ENCODE peak calls at places on chromosomes 13 and 19, in four cellular contexts. C is aorta; Y is effector memory CD4-positive, alpha-beta T cell; P is tibial artery. E is an unnamed sample. For H3K4me1, the result is how much of the 10 kb centered on the place peaks cover.

GRCh38 chr19:50001775-50002174 is 23.4 kb downstream of the VRK3 start:
- DNase-seq in C (no peak), Y (no peak), P (no peak), E (no peak)

GRCh38 chr13:104485571-104485970 is 1419.4 kb upstream of the SLC10A2 start:
- DNase-seq in C (no peak), Y (no peak), P (no peak), E (no peak)

GRCh38 chr19:1840541-1841115 is 7.7 kb downstream of the REXO1 start:
- DNase-seq in C (no peak), Y (no peak), P (no peak), E (no peak)

GRCh38 chr13:59384154-59384553 is 779.6 kb downstream of the DIAPH3 start:
- DNase-seq in C (no peak), Y (no peak), P (no peak), E (no peak)

GRCh38 chr19:54081032-54081431 is at the start of gene TARM1:
- DNase-seq in C (no peak), Y (no peak), P (no peak), E (no peak)

GRCh38 chr13:113561417-113562084 is 23.0 kb upstream of the TFDP1 start:
- DNase-seq in C (no peak), Y (no peak), P (no peak), E (no peak)

GRCh38 chr13:19056355-19056880 is 125.2 kb downstream of the TUBA3C start:
- DNase-seq in C (no peak), Y (no peak), P (no peak), E (no peak)

GRCh38 chr19:12676384-12676792 is 5.3 kb downstream of the DHPS start:
- DNase-seq in C (peak), Y (peak), P (peak), E (peak)

GRCh38 chr13:40187324-40187795 is 479.1 kb downstream of the FOXO1 start:
- DNase-seq in C (no peak), Y (peak), P (no peak), E (no peak)

GRCh38 chr13:93698016-93698613 is 471.5 kb downstream of the GPC6 start:
- DNase-seq in C (no peak), Y (no peak), P (no peak), E (no peak)

GRCh38 chr19:33040994-33041827 is 23.5 kb downstream of the RHPN2 start:
- DNase-seq in C (no peak), Y (no peak), P (no peak), E (no peak)

GRCh38 chr19:40799558-40800338 is 757 bp downstream of the EGLN2 start:
- DNase-seq in C (no peak), Y (no peak), P (no peak), E (peak)

GRCh38 chr13:35808846-35809245 is 322.3 kb downstream of the DCLK1 start:
- DNase-seq in C (no peak), Y (no peak), P (no peak), E (no peak)

GRCh38 chr19:58395220-58395978 is at the start of gene RNF225:
- DNase-seq in C (peak), Y (no peak), P (no peak), E (no peak)

GRCh38 chr19:51439021-51439465 is 19.2 kb downstream of the SIGLEC8 start:
- DNase-seq in C (no peak), Y (no peak), P (no peak), E (no peak)

GRCh38 chr19:52170863-52171320 is 529 bp downstream of the ZNF836 start:
- DNase-seq in C (no peak), Y (no peak), P (no peak), E (peak)

GRCh38 chr19:31666126-31666525 is 316.9 kb upstream of the TSHZ3 start:
- DNase-seq in C (no peak), Y (no peak), P (no peak), E (no peak)

GRCh38 chr19:4059493-4059880 is 7.2 kb downstream of the ZBTB7A start:
- DNase-seq in C (no peak), Y (no peak), P (no peak), E (peak)

GRCh38 chr13:34364633-34365032 is 546.7 kb downstream of the RFC3 start:
- DNase-seq in C (no peak), Y (no peak), P (no peak), E (no peak)

GRCh38 chr13:22103046-22103445 is 432.2 kb downstream of the FGF9 start:
- DNase-seq in C (no peak), Y (no peak), P (no peak), E (no peak)

GRCh38 chr13:92315265-92315664 is 911.3 kb upstream of the GPC6 start:
- DNase-seq in C (no peak), Y (no peak), P (no peak), E (no peak)

GRCh38 chr19:54256250-54257115 is 590 bp downstream of the LILRB5 start:
- DNase-seq in C (peak), Y (no peak), P (no peak), E (no peak)

GRCh38 chr19:13841339-13842293 is 35.3 kb upstream of the NANOS3 start:
- DNase-seq in C (peak), Y (peak), P (no peak), E (no peak)

GRCh38 chr19:13846533-13847032 is 30.4 kb upstream of the NANOS3 start:
- DNase-seq in C (peak), Y (peak), P (peak), E (peak)

GRCh38 chr19:13843104-13843921 is 33.6 kb upstream of the NANOS3 start:
- DNase-seq in C (peak), Y (no peak), P (no peak), E (peak)

GRCh38 chr19:13842294-13843103 is 34.4 kb upstream of the NANOS3 start:
- DNase-seq in C (peak), Y (peak), P (peak), E (peak)

GRCh38 chr19:13844130-13844631 is 32.8 kb upstream of the NANOS3 start:
- DNase-seq in C (no peak), Y (no peak), P (no peak), E (peak)
- H3K4me1 ChIP-seq in C (under half), Y (half or more), P (under half), E (under half)

GRCh38 chr19:11045536-11045935 is 43.7 kb upstream of the LDLR start:
- DNase-seq in C (no peak), Y (no peak), P (no peak), E (no peak)

GRCh38 chr19:11046608-11047354 is 42.5 kb upstream of the LDLR start:
- DNase-seq in C (no peak), Y (no peak), P (no peak), E (no peak)

GRCh38 chr19:11050323-11051114 is 38.7 kb upstream of the LDLR start:
- DNase-seq in C (no peak), Y (no peak), P (no peak), E (no peak)

GRCh38 chr19:11044436-11044835 is 44.8 kb upstream of the LDLR start:
- DNase-seq in C (no peak), Y (no peak), P (no peak), E (peak)

DNA sequence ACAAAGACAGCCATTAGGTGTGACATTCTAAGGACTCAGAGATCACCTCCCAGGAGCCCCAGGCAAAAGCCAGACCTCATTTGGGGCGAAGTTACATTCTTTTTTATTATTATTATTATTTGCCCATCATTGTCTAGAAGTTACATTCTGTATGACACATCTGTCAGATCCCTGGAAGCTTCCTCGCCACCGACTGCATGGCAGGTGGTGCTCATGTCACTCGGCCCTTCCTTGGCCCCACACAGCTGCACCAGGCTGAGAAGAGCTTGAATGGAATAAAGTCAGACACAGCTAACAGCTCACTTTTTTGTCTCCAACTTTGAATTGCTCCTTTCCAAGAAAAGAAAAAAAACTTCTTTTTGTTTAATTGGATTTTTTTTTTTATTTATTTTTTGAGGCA is 41.4 kb upstream of the LDLR start:
- DNase-seq in C (no peak), Y (no peak), P (no peak), E (no peak)
- H3K4me1 ChIP-seq in C (under half), Y (under half), P (under half), E (under half)

DNA sequence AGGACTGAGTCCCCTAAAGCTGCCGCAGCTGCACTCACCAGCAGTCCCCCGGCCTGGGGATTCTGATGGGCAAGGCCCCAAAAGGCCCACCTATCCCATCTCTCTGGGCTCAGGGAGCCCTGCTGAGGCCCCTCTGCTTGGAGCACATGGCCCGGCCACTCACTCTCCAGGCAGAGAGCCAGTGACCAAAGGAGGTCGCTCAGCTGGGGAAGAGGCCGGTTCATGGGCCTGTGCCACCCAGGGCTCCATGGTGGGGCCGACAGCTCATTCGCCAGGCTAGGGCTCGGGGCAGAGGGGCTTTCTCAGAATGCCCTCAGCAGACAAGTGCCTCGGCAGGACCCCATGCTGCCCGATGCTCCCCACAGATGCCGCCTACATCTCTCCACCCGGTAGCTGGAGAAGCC is 54.5 kb downstream of the MLLT1 start:
- DNase-seq in C (peak), Y (no peak), P (no peak), E (no peak)
- H3K4me1 ChIP-seq in C (under half), Y (under half), P (under half), E (under half)

DNA sequence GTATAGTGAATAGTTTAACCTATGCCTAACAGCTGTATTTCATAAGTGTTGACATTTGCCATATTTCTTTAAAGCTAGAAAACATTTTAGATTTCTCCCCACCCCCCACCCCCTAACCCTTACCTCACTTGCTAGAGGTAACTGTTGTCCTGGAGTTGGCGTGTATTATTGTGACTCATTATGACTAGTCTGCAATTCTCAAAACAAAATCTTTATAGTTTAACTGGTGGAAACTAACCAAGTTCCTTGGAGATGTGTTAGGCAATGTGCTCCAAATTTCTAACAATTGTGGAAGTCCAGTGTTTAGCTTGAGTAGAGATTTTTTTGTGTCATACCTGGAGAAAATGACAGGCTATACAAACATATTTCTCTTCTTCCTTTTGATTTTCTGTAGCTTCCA is 38.0 kb downstream of the KCTD4 start:
- DNase-seq in C (no peak), Y (no peak), P (no peak), E (no peak)
- H3K4me1 ChIP-seq in C (under half), Y (under half), P (under half), E (under half)

GRCh38 chr19:17337675-17338439 is 504 bp downstream of the GTPBP3 start:
- DNase-seq in C (no peak), Y (no peak), P (no peak), E (no peak)
- H3K4me1 ChIP-seq in C (under half), Y (under half), P (under half), E (under half)

E was measured in ovary.